ENCODE peak calls at places on chromosomes 6 and 20, in seven cellular contexts. L is PC-3, U is bronchial epithelial cell, B is astrocyte, F is breast epithelium, G is neural progenitor cell, Q is aorta. Z is an unnamed sample.

GRCh38 chr6:107128577-107128976 is 13.3 kb upstream of the BEND3 start:
- DNase-seq in G (no peak), L (no peak), F (no peak), B (no peak), U (no peak), Q (no peak), Z (no peak)

GRCh38 chr6:103617642-103618041 is 1242.1 kb downstream of the HACE1 start:
- DNase-seq in Q (no peak), U (no peak), F (no peak), B (no peak), L (no peak), G (no peak), Z (no peak)

GRCh38 chr20:56627122-56628014 is 1.7 kb upstream of the TFAP2C start:
- DNase-seq in Q (no peak), F (no peak), G (peak; percentile 40), L (no peak), B (no peak), U (no peak), Z (no peak)

GRCh38 chr6:135830971-135831370 is 20.5 kb upstream of the PDE7B start:
- DNase-seq in B (no peak), U (no peak), Q (no peak), F (no peak), G (no peak), L (no peak), Z (no peak)

GRCh38 chr6:150269857-150270223 is 99.0 kb upstream of the IYD start:
- DNase-seq in G (no peak), L (peak; percentile 84), Q (no peak), B (peak; percentile 93), F (no peak), U (peak; percentile 100), Z (no peak)

GRCh38 chr6:111377558-111378120 is 105.4 kb downstream of the REV3L start:
- DNase-seq in G (no peak), F (no peak), L (no peak), Q (no peak), U (no peak), B (peak; percentile 19), Z (no peak)

GRCh38 chr6:10418862-10419748 is 4.2 kb upstream of the TFAP2A start:
- DNase-seq in L (peak; percentile 86), G (peak; percentile 57), F (peak; percentile 86), Q (no peak), U (peak; percentile 82), B (peak; percentile 47), Z (no peak)

GRCh38 chr20:17706632-17707031 is 6.9 kb downstream of the BANF2 start:
- DNase-seq in B (no peak), G (no peak), F (no peak), Q (no peak), L (no peak), U (no peak), Z (no peak)

GRCh38 chr6:17478223-17478907 is 85.0 kb downstream of the CAP2 start:
- DNase-seq in L (no peak), U (no peak), B (no peak), G (no peak), Q (no peak), F (no peak), Z (no peak)

GRCh38 chr6:131135244-131136020 is at the start of gene AKAP7:
- DNase-seq in F (peak; percentile 73), B (peak; percentile 48), U (peak; percentile 32), Q (peak; percentile 93), G (peak; percentile 91), L (peak; percentile 64), Z (no peak)

GRCh38 chr6:159692303-159693127 is 526 bp downstream of the SOD2 start:
- DNase-seq in L (peak; percentile 36), Q (peak; percentile 85), U (peak; percentile 54), G (peak; percentile 71), F (no peak), B (peak; percentile 46), Z (no peak)

GRCh38 chr6:37538107-37538506 is 38.4 kb upstream of the CCDC167 start:
- DNase-seq in F (no peak), U (peak; percentile 46), G (no peak), B (no peak), Q (no peak), L (peak; percentile 70), Z (no peak)

GRCh38 chr6:37541346-37541745 is 41.7 kb upstream of the CCDC167 start:
- DNase-seq in B (no peak), Q (no peak), U (no peak), G (no peak), L (no peak), F (no peak), Z (no peak)

GRCh38 chr6:37536462-37537225 is 37.0 kb upstream of the CCDC167 start:
- DNase-seq in G (peak; percentile 62), Q (no peak), B (no peak), F (no peak), L (no peak), U (no peak), Z (no peak)

GRCh38 chr6:37539706-37540352 is 40.1 kb upstream of the CCDC167 start:
- DNase-seq in F (no peak), U (no peak), Q (no peak), G (no peak), L (no peak), B (no peak), Z (no peak)

GRCh38 chr6:37540390-37540789 is 40.7 kb upstream of the CCDC167 start:
- DNase-seq in U (no peak), G (no peak), F (no peak), B (no peak), Q (no peak), L (no peak), Z (no peak)
- H3K4me3 ChIP-seq in U (no peak overlapping the region), G (no peak overlapping the region), F (no peak overlapping the region), B (no peak overlapping the region), Q (no peak overlapping the region), L (no peak overlapping the region), Z (no peak overlapping the region)

DNA sequence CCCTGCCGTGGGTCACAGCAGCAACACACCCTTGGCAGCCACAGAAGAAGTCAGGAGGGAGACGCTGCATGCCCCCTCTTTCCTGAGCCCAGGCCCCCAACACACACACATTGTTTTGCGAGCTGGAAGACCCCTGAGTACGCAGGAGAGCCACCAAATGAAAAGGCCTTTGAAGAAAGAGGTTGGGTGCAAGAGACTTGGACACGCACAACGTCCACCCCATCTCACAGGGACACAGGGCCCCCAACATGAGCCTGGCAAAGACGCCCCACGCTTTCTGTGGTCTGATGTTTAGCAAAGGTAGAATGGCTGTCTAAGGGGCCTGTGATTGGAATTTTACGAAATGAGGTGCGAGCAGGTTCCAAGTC is 185.0 kb downstream of the TTLL2 start:
- DNase-seq in L (no peak), B (no peak), U (no peak), G (no peak), Q (peak; percentile 55), F (no peak), Z (no peak)
- H3K4me3 ChIP-seq in L (no peak overlapping the region), B (no peak overlapping the region), U (no peak overlapping the region), G (no peak overlapping the region), Q (no peak overlapping the region), F (no peak overlapping the region), Z (no peak overlapping the region)

GRCh38 chr20:33278700-33279099 is 4.3 kb upstream of the BPIFB1 start:
- DNase-seq in L (no peak), B (no peak), F (no peak), G (no peak), U (no peak), Q (peak; percentile 9), Z (no peak)
- H3K4me3 ChIP-seq in L (no peak overlapping the region), B (no peak overlapping the region), F (no peak overlapping the region), G (no peak overlapping the region), U (no peak overlapping the region), Q (no peak overlapping the region), Z (no peak overlapping the region)

DNA sequence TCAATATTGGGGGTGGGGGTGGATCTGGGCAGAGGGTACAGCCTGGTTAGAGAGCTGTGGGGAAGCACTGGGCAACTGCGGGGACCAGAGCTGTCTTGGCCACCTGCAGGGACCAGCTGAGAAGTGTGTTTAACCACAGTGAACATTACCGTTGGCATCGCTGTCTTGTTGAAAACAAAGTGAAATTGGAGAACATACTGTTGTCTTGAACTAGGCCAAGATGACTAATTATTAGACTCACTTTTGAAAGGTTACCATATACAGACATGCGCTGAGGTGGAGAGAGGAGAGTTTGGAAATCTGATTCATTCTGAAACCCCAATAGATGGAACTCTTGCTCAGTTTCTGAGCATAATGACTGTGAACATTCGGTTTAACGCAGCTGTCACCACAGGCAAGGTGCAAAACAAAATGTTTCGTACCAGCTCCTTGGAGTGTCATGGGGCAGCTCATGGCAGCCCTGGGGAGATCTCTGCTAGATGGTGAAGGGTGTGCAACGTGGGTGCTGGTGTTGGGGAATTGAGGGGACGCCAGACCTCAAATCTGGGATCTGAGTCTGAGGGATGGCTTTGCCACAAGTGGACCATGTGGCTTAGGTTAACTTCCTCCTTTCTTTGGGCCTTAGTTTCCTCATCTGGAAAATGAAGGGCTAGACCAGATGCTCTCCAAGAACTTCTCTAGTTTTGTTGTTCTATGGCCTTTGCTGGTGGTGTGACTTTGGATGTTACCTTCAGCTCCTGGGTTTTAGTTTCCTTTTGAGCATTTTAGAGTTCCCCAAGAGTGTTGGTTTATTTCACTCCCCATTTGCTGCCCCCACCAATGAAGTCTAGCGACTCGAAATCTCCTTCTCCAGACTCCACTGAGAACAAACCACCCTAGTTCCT is 24.6 kb upstream of the GTSF1L start:
- DNase-seq in F (no peak), Q (no peak), L (peak; percentile 96), B (peak; percentile 91), G (no peak), U (peak; percentile 83), Z (peak; percentile 42)
- H3K4me3 ChIP-seq in F (no peak overlapping the region), Q (no peak overlapping the region), L (no peak overlapping the region), B (no peak overlapping the region), G (no peak overlapping the region), U (no peak overlapping the region), Z (no peak overlapping the region)

DNA sequence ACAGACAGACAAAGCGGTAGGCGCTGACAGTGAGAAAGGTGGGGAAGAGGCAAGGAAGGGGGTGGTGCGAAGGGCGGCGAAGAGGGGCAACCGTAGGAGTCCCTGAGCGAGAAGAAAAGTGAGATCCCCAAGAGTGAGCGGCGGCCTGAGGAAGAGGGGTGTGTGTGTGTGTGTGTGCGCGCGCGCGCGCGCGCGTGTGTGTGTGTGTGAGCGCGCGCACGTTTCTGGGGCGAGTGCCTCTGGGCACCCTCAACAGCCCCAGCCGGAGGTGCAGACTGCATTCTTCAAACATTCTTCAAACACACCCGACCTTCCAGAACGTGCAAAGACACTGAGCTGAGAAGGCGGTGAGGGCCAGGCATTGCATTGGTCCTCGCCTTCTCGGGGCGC is 76.2 kb upstream of the FOXP4 start:
- DNase-seq in G (peak; percentile 67), Q (no peak), L (no peak), B (peak; percentile 25), U (peak; percentile 8), F (no peak), Z (no peak)
- H3K4me3 ChIP-seq in G (peak overlapping the region; percentile 43), Q (no peak overlapping the region), L (no peak overlapping the region), B (peak overlapping the region; percentile 33), U (no peak overlapping the region), F (no peak overlapping the region), Z (no peak overlapping the region)

GRCh38 chr6:89980353-89980752 is 86.1 kb downstream of the GJA10 start:
- DNase-seq in U (no peak), G (no peak), L (no peak), B (no peak), Q (no peak), F (no peak), Z (no peak)

GRCh38 chr6:89976141-89977020 is 82.1 kb downstream of the GJA10 start:
- DNase-seq in F (no peak), U (no peak), Q (no peak), B (no peak), G (peak; percentile 15), L (no peak), Z (no peak)

GRCh38 chr6:89978749-89979145 is 84.5 kb downstream of the GJA10 start:
- DNase-seq in Q (no peak), B (no peak), G (peak; percentile 58), F (no peak), L (no peak), U (no peak), Z (no peak)

GRCh38 chr6:89977808-89978748 is 83.8 kb downstream of the GJA10 start:
- DNase-seq in L (no peak), G (no peak), B (peak; percentile 91), F (no peak), U (no peak), Q (no peak), Z (no peak)

GRCh38 chr6:89979473-89980119 is 85.3 kb downstream of the GJA10 start:
- DNase-seq in F (no peak), B (no peak), U (no peak), G (no peak), Q (no peak), L (no peak), Z (no peak)
- H3K4me3 ChIP-seq in F (no peak overlapping the region), B (no peak overlapping the region), U (no peak overlapping the region), G (no peak overlapping the region), Q (no peak overlapping the region), L (no peak overlapping the region), Z (no peak overlapping the region)